ENCODE peak calls at places on chromosomes 1 and 21, in four cellular contexts. H is activated CD4-positive, alpha-beta T cell treated with anti-CD3 and anti-CD28 coated beads, Interleukin-2, amount 50 U/mL, for 48 hours; J is AG08395; D is activated CD8-positive, alpha-beta memory T cell treated with anti-CD3 and anti-CD28 coated beads for 4 hours. E is an unnamed sample.

GRCh38 chr1:24648919-24649318 is 5.8 kb downstream of the SRRM1 start:
- DNase-seq in H (no peak), J (no peak), D (no peak), E (no peak)

GRCh38 chr1:115712911-115713609 is 55.5 kb downstream of the CASQ2 start:
- DNase-seq in D (no peak), J (no peak), H (no peak), E (no peak)

GRCh38 chr1:24080131-24080530 is 31.8 kb downstream of the MYOM3 start:
- DNase-seq in J (no peak), H (no peak), D (no peak), E (no peak)

GRCh38 chr1:47575855-47576757 is 138.3 kb downstream of the FOXD2 start:
- DNase-seq in H (no peak), J (no peak), D (no peak), E (no peak)

GRCh38 chr1:160981584-160982411 is 27.2 kb upstream of the ITLN2 start:
- DNase-seq in H (peak), J (no peak), D (no peak), E (no peak)

GRCh38 chr1:13539683-13540082 is 25.9 kb upstream of the LRRC38 start:
- DNase-seq in D (no peak), J (no peak), H (no peak), E (no peak)

GRCh38 chr1:5622412-5622811 is 369.8 kb downstream of the NPHP4 start:
- DNase-seq in H (no peak), D (no peak), J (no peak), E (no peak)

GRCh38 chr1:65792671-65793358 is at the start of gene PDE4B:
- DNase-seq in D (no peak), H (no peak), J (peak), E (no peak)

GRCh38 chr1:202498542-202498941 is 150.0 kb downstream of the PPP1R12B start:
- DNase-seq in J (no peak), D (no peak), H (no peak), E (no peak)

GRCh38 chr1:235960799-235961198 is 94.1 kb upstream of the LYST start:
- DNase-seq in D (no peak), H (no peak), J (no peak), E (no peak)

GRCh38 chr1:154863702-154864174 is 6.3 kb downstream of the KCNN3 start:
- DNase-seq in D (no peak), J (no peak), H (peak), E (no peak)

GRCh38 chr1:79323240-79324025 is 316.9 kb upstream of the ADGRL4 start:
- DNase-seq in D (no peak), J (peak), H (no peak), E (no peak)

GRCh38 chr1:2529776-2530500 is at the start of gene HES5:
- DNase-seq in J (no peak), D (no peak), H (no peak), E (no peak)

GRCh38 chr1:78536427-78536826 is 45.7 kb downstream of the PTGFR start:
- DNase-seq in J (peak), H (no peak), D (no peak), E (no peak)

GRCh38 chr21:42746593-42747266 is 93.3 kb downstream of the PDE9A start:
- DNase-seq in D (peak), J (no peak), H (peak), E (peak)

E was measured in central memory CD8-positive, alpha-beta T cell.